ENCODE peak calls at places on chromosomes 13 and 19, in five cellular contexts. S is NB4, U is colonic mucosa, J is body of pancreas, X is left ventricle myocardium inferior. C is an unnamed sample.

GRCh38 chr13:22126433-22127021 is 455.7 kb downstream of the FGF9 start:
- DNase-seq in J (no peak), U (no peak), S (peak), X (no peak), C (no peak)

GRCh38 chr19:35887197-35887596 is 13.1 kb downstream of the NFKBID start:
- DNase-seq in S (no peak), J (no peak), U (no peak), X (no peak), C (no peak)

GRCh38 chr19:35715355-35715809 is 2.4 kb upstream of the KMT2B start:
- DNase-seq in J (no peak), S (no peak), U (no peak), X (no peak), C (no peak)

GRCh38 chr19:7539827-7540425 is 4.4 kb downstream of the PNPLA6 start:
- DNase-seq in S (no peak), X (no peak), J (no peak), U (no peak), C (no peak)

GRCh38 chr13:80096383-80096782 is 244.5 kb downstream of the SPRY2 start:
- DNase-seq in J (no peak), U (no peak), S (no peak), X (no peak), C (no peak)

GRCh38 chr13:97224544-97225324 is 2.6 kb downstream of the MBNL2 start:
- DNase-seq in U (peak), J (peak), X (no peak), S (no peak), C (no peak)

GRCh38 chr13:20714563-20715339 is 11.3 kb downstream of the IL17D start:
- DNase-seq in S (no peak), J (peak), U (no peak), X (peak), C (no peak)

GRCh38 chr19:10305139-10305806 is 4.3 kb downstream of the ZGLP1 start:
- DNase-seq in X (no peak), U (no peak), J (peak), S (peak), C (no peak)

GRCh38 chr19:5314012-5314906 is 26.4 kb downstream of the PTPRS start:
- DNase-seq in U (no peak), X (no peak), S (no peak), J (no peak), C (no peak)

GRCh38 chr13:87147076-87147475 is 524.1 kb upstream of the SLITRK5 start:
- DNase-seq in S (no peak), X (no peak), U (no peak), J (no peak), C (no peak)

GRCh38 chr19:21833733-21834132 is 2.2 kb downstream of the ZNF43 start:
- DNase-seq in J (no peak), S (no peak), U (no peak), X (no peak), C (no peak)

GRCh38 chr19:19386373-19386869 is 19.1 kb upstream of the GATAD2A start:
- DNase-seq in U (no peak), X (no peak), S (peak), J (no peak), C (no peak)

GRCh38 chr19:43726736-43727592 is 11.1 kb downstream of the IRGC start:
- DNase-seq in J (no peak), S (peak), X (peak), U (no peak), C (no peak)

GRCh38 chr13:110472904-110473563 is 88.5 kb downstream of the RAB20 start:
- DNase-seq in J (peak), U (no peak), X (no peak), S (no peak), C (no peak)

GRCh38 chr13:67735651-67736050 is 505.5 kb upstream of the PCDH9 start:
- DNase-seq in U (no peak), X (no peak), S (no peak), J (no peak), C (no peak)

GRCh38 chr13:92719868-92720267 is 506.7 kb upstream of the GPC6 start:
- DNase-seq in S (no peak), U (no peak), X (no peak), J (peak), C (peak)

GRCh38 chr19:16290692-16291091 is 33.9 kb upstream of the KLF2 start:
- DNase-seq in S (no peak), J (no peak), X (no peak), U (no peak), C (no peak)

GRCh38 chr19:6811906-6812305 is 39.4 kb downstream of the VAV1 start:
- DNase-seq in X (no peak), J (peak), S (peak), U (no peak), C (peak)

GRCh38 chr13:40598599-40598998 is 67.8 kb downstream of the FOXO1 start:
- DNase-seq in U (no peak), J (peak), S (no peak), X (no peak), C (no peak)

GRCh38 chr19:42123765-42124164 is 8.5 kb downstream of the POU2F2 start:
- DNase-seq in X (no peak), J (no peak), U (no peak), S (no peak), C (no peak)

GRCh38 chr19:42122691-42123607 is 9.3 kb downstream of the POU2F2 start:
- DNase-seq in J (no peak), U (no peak), X (no peak), S (no peak), C (no peak)

GRCh38 chr19:42120276-42121010 is 11.8 kb downstream of the POU2F2 start:
- DNase-seq in J (no peak), S (no peak), X (no peak), U (no peak), C (no peak)

GRCh38 chr19:42121036-42121621 is 11.1 kb downstream of the POU2F2 start:
- DNase-seq in S (peak), J (no peak), U (no peak), X (no peak), C (no peak)

DNA sequence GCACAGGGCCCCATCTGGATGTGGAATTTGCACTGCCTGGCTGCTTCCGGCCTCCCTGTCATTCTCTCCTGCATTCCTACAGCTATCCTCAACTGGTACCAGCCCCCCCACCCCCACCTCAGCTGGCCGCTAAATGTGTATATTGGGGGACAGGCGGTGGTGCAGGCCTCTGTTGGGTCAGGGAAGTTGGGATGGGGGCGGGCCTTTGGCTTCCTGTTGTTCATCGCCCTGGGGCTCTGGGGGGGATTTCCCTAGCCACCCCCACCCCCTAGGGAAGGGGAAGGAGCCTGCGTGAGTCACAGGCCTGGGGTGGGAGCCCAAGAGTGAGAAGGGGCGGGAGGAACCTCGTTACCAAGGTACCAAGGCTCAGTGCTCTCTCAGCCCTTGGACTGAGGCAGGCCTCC is 10.6 kb downstream of the POU2F2 start:
- DNase-seq in X (peak), S (peak), U (peak), J (peak), C (no peak)
- H3K4me3 ChIP-seq in X (no peak), S (no peak), U (no peak), J (no peak), C (no peak)

GRCh38 chr13:50979187-50979586 is 69.6 kb downstream of the RNASEH2B start:
- DNase-seq in J (no peak), U (no peak), X (no peak), S (peak), C (no peak)

GRCh38 chr13:50981686-50982085 is 72.1 kb downstream of the RNASEH2B start:
- DNase-seq in U (no peak), S (no peak), X (no peak), J (no peak), C (no peak)
- H3K4me3 ChIP-seq in U (no peak), S (no peak), X (peak), J (no peak), C (no peak)

GRCh38 chr13:46728777-46729176 is 68.2 kb downstream of the ESD start:
- DNase-seq in J (no peak), S (peak), U (no peak), X (no peak), C (no peak)
- H3K4me3 ChIP-seq in J (no peak), S (no peak), U (no peak), X (no peak), C (no peak)

GRCh38 chr19:3722443-3723109 is 14.4 kb downstream of the TJP3 start:
- DNase-seq in J (peak), X (no peak), S (no peak), U (peak), C (no peak)
- H3K4me3 ChIP-seq in J (peak), X (no peak), S (no peak), U (peak), C (peak)

GRCh38 chr19:15222738-15223648 is 9.3 kb downstream of the EPHX3 start:
- DNase-seq in X (peak), U (peak), J (peak), S (peak), C (peak)
- H3K4me3 ChIP-seq in X (peak), U (peak), J (peak), S (no peak), C (peak)

GRCh38 chr13:43316997-43317396 is 293.6 kb downstream of the DNAJC15 start:
- DNase-seq in U (no peak), X (no peak), S (no peak), J (peak), C (no peak)
- H3K4me3 ChIP-seq in U (no peak), X (no peak), S (no peak), J (no peak), C (no peak)

GRCh38 chr13:44263920-44264610 is 109.6 kb upstream of the SERP2 start:
- DNase-seq in J (no peak), S (no peak), X (no peak), U (no peak), C (no peak)

GRCh38 chr13:44257806-44258205 is 115.8 kb upstream of the SERP2 start:
- DNase-seq in J (no peak), U (no peak), X (no peak), S (no peak), C (no peak)

DNA sequence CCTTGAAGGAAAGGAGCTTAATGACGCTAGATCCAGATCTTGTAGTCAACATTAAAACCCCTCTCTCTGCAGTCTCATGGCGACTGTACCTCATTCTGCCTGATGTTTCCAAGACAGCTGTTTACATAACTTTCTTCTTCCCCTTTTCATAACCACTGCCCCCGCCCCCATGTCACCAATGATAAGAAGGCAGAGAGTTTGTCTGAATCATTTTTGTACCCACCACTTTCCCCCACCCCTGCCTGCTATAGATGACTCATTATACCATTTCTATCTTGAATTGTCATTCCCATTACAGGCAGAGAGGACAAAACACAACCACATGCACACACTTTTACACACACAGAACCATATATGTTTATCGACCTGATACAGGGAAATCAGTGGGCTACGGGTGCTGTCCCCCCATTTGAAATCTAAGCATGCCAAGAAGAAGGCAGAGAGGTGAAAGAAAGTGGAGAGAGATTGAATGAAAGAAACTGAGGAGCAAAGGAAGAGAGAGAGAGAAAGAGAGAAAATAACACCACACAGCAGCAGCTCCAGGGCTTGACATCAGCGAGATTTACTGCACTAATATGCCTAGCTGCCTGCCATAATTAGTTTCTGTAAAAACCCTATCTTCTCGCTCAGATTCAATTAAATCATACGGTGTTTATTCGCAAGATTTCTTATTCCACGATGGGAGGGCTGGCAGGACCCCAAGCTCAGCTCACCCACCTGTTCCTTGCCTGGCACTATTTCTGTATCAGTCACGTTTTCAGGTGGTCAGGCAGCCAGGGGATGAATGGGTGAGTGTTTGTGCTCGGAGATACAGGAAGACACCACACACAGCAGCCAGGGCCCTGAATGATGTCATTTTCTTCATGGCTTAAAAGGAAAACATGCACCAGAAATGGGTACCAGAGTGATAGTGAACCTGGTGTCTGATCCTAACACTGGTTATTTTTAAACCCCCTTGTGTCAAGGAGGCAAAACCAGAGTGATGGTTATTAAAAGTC is 114.3 kb upstream of the SERP2 start:
- DNase-seq in U (peak), S (peak), X (no peak), J (peak), C (no peak)
- H3K4me3 ChIP-seq in U (no peak), S (peak), X (no peak), J (no peak), C (no peak)

C was measured in LNCaP clone FGC.